ENCODE peak calls at places on chromosomes 12 and 14, in six cellular contexts. C is Karpas-422; N is naive thymus-derived CD8-positive, alpha-beta T cell; M is RWPE1; F is activated CD8-positive, alpha-beta memory T cell treated with anti-CD3 and anti-CD28 coated beads for 24 hours; B is stimulated activated CD4-positive, alpha-beta T cell treated with anti-CD3 and anti-CD28 coated beads, Interleukin-2, amount 100 ng/mL, for 4 hours. O is an unnamed sample.
A peak's percentile ranks its signal among the peaks of the same experiment; 100 is the strongest.

GRCh38 chr12:110258466-110258865 is 22.6 kb upstream of the ATP2A2 start:
- DNase-seq in C (no peak), N (no peak), M (no peak), F (no peak), B (no peak), O (no peak)

GRCh38 chr12:51905507-51906438 is 1.5 kb upstream of the ACVRL1 start:
- DNase-seq in C (no peak), N (no peak), M (no peak), F (no peak), B (no peak), O (no peak)

GRCh38 chr12:20314325-20314724 is 54.0 kb upstream of the PDE3A start:
- DNase-seq in C (no peak), N (no peak), M (no peak), F (no peak), B (no peak), O (no peak)

GRCh38 chr14:76929927-76930326 is 98.6 kb downstream of the IRF2BPL start:
- DNase-seq in C (no peak), N (peak; percentile 79), M (no peak), F (no peak), B (peak; percentile 42), O (no peak)

GRCh38 chr14:32934891-32935633 is 3.6 kb upstream of the NPAS3 start:
- DNase-seq in C (no peak), N (no peak), M (no peak), F (no peak), B (no peak), O (no peak)

GRCh38 chr12:65156366-65156831 is 13.0 kb upstream of the LEMD3 start:
- DNase-seq in C (peak; percentile 59), N (no peak), M (no peak), F (no peak), B (no peak), O (no peak)

GRCh38 chr14:36514278-36515104 is 5.5 kb downstream of the NKX2-1 start:
- DNase-seq in C (no peak), N (no peak), M (no peak), F (no peak), B (no peak), O (no peak)

GRCh38 chr12:101939856-101940265 is 62.5 kb downstream of the DRAM1 start:
- DNase-seq in C (peak; percentile 87), N (peak; percentile 42), M (peak; percentile 51), F (peak; percentile 61), B (peak; percentile 27), O (peak; percentile 74)

GRCh38 chr12:31387466-31387865 is 61.5 kb upstream of the SINHCAF start:
- DNase-seq in C (no peak), N (no peak), M (no peak), F (no peak), B (no peak), O (no peak)

GRCh38 chr14:50736932-50737419 is 68.9 kb upstream of the SAV1 start:
- DNase-seq in C (no peak), N (no peak), M (no peak), F (peak; percentile 66), B (no peak), O (no peak)

GRCh38 chr12:81542621-81543020 is 216.5 kb downstream of the PPFIA2 start:
- DNase-seq in C (no peak), N (no peak), M (no peak), F (no peak), B (no peak), O (no peak)

GRCh38 chr14:69922198-69922597 is 43.0 kb downstream of the SMOC1 start:
- DNase-seq in C (no peak), N (no peak), M (no peak), F (no peak), B (no peak), O (no peak)

GRCh38 chr12:49368240-49368600 is 958 bp downstream of the SPATS2 start:
- DNase-seq in C (peak; percentile 67), N (no peak), M (no peak), F (no peak), B (no peak), O (no peak)

GRCh38 chr12:15846887-15847286 is 35.3 kb upstream of the STRAP start:
- DNase-seq in C (no peak), N (no peak), M (no peak), F (no peak), B (no peak), O (no peak)

GRCh38 chr12:50589650-50590435 is 85.1 kb downstream of the DIP2B start:
- DNase-seq in C (no peak), N (peak; percentile 6), M (no peak), F (no peak), B (no peak), O (no peak)

GRCh38 chr14:68458840-68459469 is 333.9 kb downstream of the ZFP36L1 start:
- DNase-seq in C (no peak), N (no peak), M (peak; percentile 78), F (no peak), B (no peak), O (peak; percentile 69)

GRCh38 chr12:131202592-131203378 is 249.1 kb downstream of the ADGRD1 start:
- DNase-seq in C (no peak), N (no peak), M (no peak), F (no peak), B (no peak), O (no peak)

GRCh38 chr12:70576341-70577282 is 60.6 kb downstream of the PTPRB start:
- DNase-seq in C (peak; percentile 83), N (no peak), M (peak; percentile 61), F (no peak), B (no peak), O (peak; percentile 74)

O was measured in LoVo.